ENCODE peak calls at places on chromosome 14, in six cellular contexts. One of them, this sample, is unnamed.

GRCh38 chr14:99819514-99819913 is 26.3 kb downstream of the EML1 start:
- DNase-seq in neuronal stem cell: no peak
- DNase-seq in H9: peak; percentile 66
- DNase-seq in IMR-90: no peak
- DNase-seq in H1: no peak
- DNase-seq in mesenchymal stem cell: no peak
- DNase-seq in this sample: no peak

GRCh38 chr14:54189358-54190354 is 207.2 kb upstream of the CDKN3 start:
- DNase-seq in neuronal stem cell: no peak
- DNase-seq in H9: no peak
- DNase-seq in IMR-90: peak; percentile 83
- DNase-seq in H1: no peak
- DNase-seq in mesenchymal stem cell: peak; percentile 72
- DNase-seq in this sample: no peak

GRCh38 chr14:95291859-95292542 is 27.7 kb downstream of the CLMN start:
- DNase-seq in neuronal stem cell: no peak
- DNase-seq in H9: peak; percentile 18
- DNase-seq in IMR-90: peak; percentile 21
- DNase-seq in H1: no peak
- DNase-seq in mesenchymal stem cell: peak; percentile 43
- DNase-seq in this sample: no peak

GRCh38 chr14:73339846-73340565 is 102.7 kb downstream of the PAPLN start:
- DNase-seq in neuronal stem cell: no peak
- DNase-seq in H9: no peak
- DNase-seq in IMR-90: no peak
- DNase-seq in H1: no peak
- DNase-seq in mesenchymal stem cell: no peak
- DNase-seq in this sample: no peak

GRCh38 chr14:101173698-101174521 is 270.4 kb upstream of the RTL1 start:
- DNase-seq in neuronal stem cell: no peak
- DNase-seq in H9: no peak
- DNase-seq in IMR-90: no peak
- DNase-seq in H1: no peak
- DNase-seq in mesenchymal stem cell: no peak
- DNase-seq in this sample: no peak

GRCh38 chr14:88078525-88078924 is 73.6 kb downstream of the GPR65 start:
- DNase-seq in neuronal stem cell: no peak
- DNase-seq in H9: no peak
- DNase-seq in IMR-90: no peak
- DNase-seq in H1: no peak
- DNase-seq in mesenchymal stem cell: no peak
- DNase-seq in this sample: no peak

GRCh38 chr14:75640876-75641275 is 19.8 kb downstream of the ERG28 start:
- DNase-seq in neuronal stem cell: no peak
- DNase-seq in H9: no peak
- DNase-seq in IMR-90: no peak
- DNase-seq in H1: no peak
- DNase-seq in mesenchymal stem cell: no peak
- DNase-seq in this sample: peak; percentile 90

GRCh38 chr14:104941508-104942365 is 17.1 kb downstream of the PLD4 start:
- DNase-seq in neuronal stem cell: no peak
- DNase-seq in H9: no peak
- DNase-seq in IMR-90: no peak
- DNase-seq in H1: no peak
- DNase-seq in mesenchymal stem cell: no peak
- DNase-seq in this sample: no peak

GRCh38 chr14:102603293-102603907 is 11.0 kb downstream of the RCOR1 start:
- DNase-seq in neuronal stem cell: no peak
- DNase-seq in H9: no peak
- DNase-seq in IMR-90: no peak
- DNase-seq in H1: no peak
- DNase-seq in mesenchymal stem cell: no peak
- DNase-seq in this sample: no peak

GRCh38 chr14:89477391-89477790 is 60.4 kb upstream of the FOXN3 start:
- DNase-seq in neuronal stem cell: no peak
- DNase-seq in H9: no peak
- DNase-seq in IMR-90: no peak
- DNase-seq in H1: no peak
- DNase-seq in mesenchymal stem cell: no peak
- DNase-seq in this sample: no peak

GRCh38 chr14:100239840-100240724 is 1.1 kb downstream of the YY1 start:
- DNase-seq in neuronal stem cell: peak; percentile 84
- DNase-seq in H9: peak; percentile 76
- DNase-seq in IMR-90: peak; percentile 95
- DNase-seq in H1: no peak
- DNase-seq in mesenchymal stem cell: peak; percentile 97
- DNase-seq in this sample: peak; percentile 97

GRCh38 chr14:82080319-82080718 is 546.7 kb upstream of the SEL1L start:
- DNase-seq in neuronal stem cell: no peak
- DNase-seq in H9: peak; percentile 58
- DNase-seq in IMR-90: no peak
- DNase-seq in H1: peak; percentile 34
- DNase-seq in mesenchymal stem cell: no peak
- DNase-seq in this sample: no peak

GRCh38 chr14:89292579-89293348 is 124.3 kb downstream of the FOXN3 start:
- DNase-seq in neuronal stem cell: no peak
- DNase-seq in H9: no peak
- DNase-seq in IMR-90: no peak
- DNase-seq in H1: no peak
- DNase-seq in mesenchymal stem cell: no peak
- DNase-seq in this sample: no peak

GRCh38 chr14:21044106-21044618 is 2.0 kb downstream of the RNASE7 start:
- DNase-seq in neuronal stem cell: no peak
- DNase-seq in H9: no peak
- DNase-seq in IMR-90: no peak
- DNase-seq in H1: no peak
- DNase-seq in mesenchymal stem cell: no peak
- DNase-seq in this sample: peak; percentile 59

GRCh38 chr14:96146131-96146771 is 58.4 kb upstream of the BDKRB2 start:
- DNase-seq in neuronal stem cell: no peak
- DNase-seq in H9: no peak
- DNase-seq in IMR-90: peak; percentile 70
- DNase-seq in H1: no peak
- DNase-seq in mesenchymal stem cell: peak; percentile 48
- DNase-seq in this sample: peak; percentile 46

GRCh38 chr14:68873379-68873778 is 80.5 kb upstream of the ZFP36L1 start:
- DNase-seq in neuronal stem cell: no peak
- DNase-seq in H9: no peak
- DNase-seq in IMR-90: no peak
- DNase-seq in H1: no peak
- DNase-seq in mesenchymal stem cell: no peak
- DNase-seq in this sample: peak; percentile 47

GRCh38 chr14:38202444-38203191 is 5.1 kb upstream of the SSTR1 start:
- DNase-seq in neuronal stem cell: no peak
- DNase-seq in H9: peak; percentile 86
- DNase-seq in IMR-90: no peak
- DNase-seq in H1: no peak
- DNase-seq in mesenchymal stem cell: no peak
- DNase-seq in this sample: no peak

GRCh38 chr14:98227000-98227726 is 1044.8 kb downstream of the BCL11B start:
- DNase-seq in neuronal stem cell: no peak
- DNase-seq in H9: no peak
- DNase-seq in IMR-90: no peak
- DNase-seq in H1: no peak
- DNase-seq in mesenchymal stem cell: no peak
- DNase-seq in this sample: no peak

GRCh38 chr14:69592923-69593677 is 18.3 kb upstream of the SUSD6 start:
- DNase-seq in neuronal stem cell: no peak
- DNase-seq in H9: no peak
- DNase-seq in IMR-90: peak; percentile 69
- DNase-seq in H1: no peak
- DNase-seq in mesenchymal stem cell: no peak
- DNase-seq in this sample: no peak

GRCh38 chr14:73209943-73210342 is 27.4 kb upstream of the PAPLN start:
- DNase-seq in neuronal stem cell: no peak
- DNase-seq in H9: no peak
- DNase-seq in IMR-90: peak; percentile 67
- DNase-seq in H1: no peak
- DNase-seq in mesenchymal stem cell: no peak
- DNase-seq in this sample: no peak

GRCh38 chr14:70888681-70889175 is 18.5 kb upstream of the PCNX1 start:
- DNase-seq in neuronal stem cell: no peak
- DNase-seq in H9: no peak
- DNase-seq in IMR-90: peak; percentile 70
- DNase-seq in H1: no peak
- DNase-seq in mesenchymal stem cell: peak; percentile 64
- DNase-seq in this sample: peak; percentile 87

GRCh38 chr14:51419685-51420084 is 179.6 kb downstream of the TMX1 start:
- DNase-seq in neuronal stem cell: no peak
- DNase-seq in H9: no peak
- DNase-seq in IMR-90: no peak
- DNase-seq in H1: no peak
- DNase-seq in mesenchymal stem cell: no peak
- DNase-seq in this sample: no peak

DNA sequence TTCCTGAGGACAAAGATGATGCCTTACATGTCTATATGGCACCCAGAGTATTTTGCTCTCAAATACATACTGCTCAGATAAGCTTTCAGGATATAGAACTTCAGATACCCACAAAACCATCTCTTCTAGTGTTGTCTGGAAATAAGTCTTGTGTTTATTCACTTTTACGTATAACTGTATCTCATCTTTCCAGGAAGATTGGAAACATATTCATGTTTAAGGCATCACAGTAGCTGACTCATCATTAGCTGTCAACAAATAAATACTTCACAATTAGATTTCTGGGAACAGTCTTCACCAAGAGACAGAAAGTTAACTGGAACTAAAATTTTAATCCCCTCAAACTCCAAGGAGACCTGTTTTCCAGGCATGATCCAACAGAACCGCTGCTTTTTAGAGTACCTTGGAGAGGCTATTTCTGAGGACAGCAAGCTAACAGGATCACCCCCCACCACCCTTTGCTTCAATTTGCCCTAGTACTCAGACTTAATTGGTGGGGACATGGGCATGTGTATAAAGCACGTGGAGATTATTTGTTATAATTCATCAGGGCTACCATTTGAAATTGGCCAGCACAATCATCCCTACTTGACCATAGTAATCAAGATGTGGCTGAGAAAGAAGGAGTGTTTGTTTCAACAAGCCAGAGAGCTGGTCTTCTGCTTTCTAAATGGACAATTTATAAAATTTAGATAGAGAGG is 129.3 kb upstream of the HIF1A start:
- DNase-seq in neuronal stem cell: no peak
- DNase-seq in H9: no peak
- DNase-seq in IMR-90: peak; percentile 97
- DNase-seq in H1: no peak
- DNase-seq in mesenchymal stem cell: peak; percentile 86
- DNase-seq in this sample: peak; percentile 31
- H3K4me1 ChIP-seq in neuronal stem cell: peaks cover 27% of the 10 kb centered on the region
- H3K4me1 ChIP-seq in H9: no peaks in the 10 kb centered on the region
- H3K4me1 ChIP-seq in IMR-90: peaks cover 70% of the 10 kb centered on the region
- H3K4me1 ChIP-seq in H1: peaks cover 22% of the 10 kb centered on the region
- H3K4me1 ChIP-seq in mesenchymal stem cell: peaks cover 45% of the 10 kb centered on the region
- H3K4me1 ChIP-seq in this sample: peaks cover 60% of the 10 kb centered on the region

DNA sequence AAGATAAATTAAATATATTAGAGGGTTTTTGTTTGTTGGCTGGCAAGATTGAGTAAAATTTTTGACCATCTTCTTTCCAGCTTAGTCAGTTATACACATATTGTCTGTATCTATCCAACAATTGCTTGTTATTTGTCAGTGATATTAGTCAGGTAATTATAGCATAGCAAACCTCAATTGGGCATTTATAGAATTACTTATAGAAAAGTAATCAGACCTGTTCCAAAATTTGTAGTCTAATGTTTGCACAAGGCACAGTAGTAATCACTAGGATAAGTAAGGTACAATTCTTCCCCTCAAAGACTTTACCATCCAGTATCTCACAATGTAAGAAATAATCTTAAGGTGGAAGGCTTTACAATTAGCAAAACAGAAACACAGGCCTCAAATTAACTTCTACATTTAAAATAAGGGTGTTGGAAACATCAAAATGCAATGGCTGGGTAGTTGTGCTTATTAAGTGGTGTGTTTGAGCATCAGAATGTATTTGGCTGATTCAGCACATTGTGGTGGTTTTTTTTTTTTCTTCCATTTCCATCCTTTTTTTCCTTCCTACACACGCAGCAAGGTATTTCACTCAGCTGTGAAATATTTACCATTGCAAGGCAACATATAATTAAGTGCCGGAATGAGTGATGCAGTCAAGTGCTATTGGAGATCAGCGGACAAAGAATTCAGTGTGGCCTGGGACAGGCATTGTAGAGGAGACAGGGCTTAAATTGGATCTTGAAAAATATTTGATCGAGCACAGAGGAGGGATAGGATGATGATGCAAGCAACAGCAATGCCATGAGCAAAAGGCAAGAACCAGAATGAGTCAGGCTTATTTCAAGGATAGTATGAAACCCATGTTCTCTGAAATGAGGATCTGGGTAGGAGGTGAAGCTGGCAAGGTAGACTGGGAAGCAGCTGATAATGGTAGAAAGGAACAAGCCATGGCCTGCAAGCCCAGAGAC is 178.2 kb downstream of the AKAP6 start:
- DNase-seq in neuronal stem cell: no peak
- DNase-seq in H9: no peak
- DNase-seq in IMR-90: peak; percentile 90
- DNase-seq in H1: no peak
- DNase-seq in mesenchymal stem cell: peak; percentile 59
- DNase-seq in this sample: peak; percentile 51
- H3K27ac ChIP-seq in neuronal stem cell: no peak overlapping the region
- H3K27ac ChIP-seq in H9: no peak overlapping the region
- H3K27ac ChIP-seq in IMR-90: peak overlapping the region; percentile 96
- H3K27ac ChIP-seq in H1: no peak overlapping the region
- H3K27ac ChIP-seq in mesenchymal stem cell: peak overlapping the region; percentile 72
- H3K27ac ChIP-seq in this sample: no peak overlapping the region

GRCh38 chr14:36048667-36049066 is 127.9 kb downstream of the PTCSC3 start:
- DNase-seq in neuronal stem cell: no peak
- DNase-seq in H9: no peak
- DNase-seq in IMR-90: no peak
- DNase-seq in H1: no peak
- DNase-seq in mesenchymal stem cell: no peak
- DNase-seq in this sample: no peak
- H3K14ac ChIP-seq in neuronal stem cell: no peak overlapping the region
- H3K14ac ChIP-seq in H9: no peak overlapping the region
- H3K14ac ChIP-seq in IMR-90: no peak overlapping the region
- H3K14ac ChIP-seq in H1: no peak overlapping the region
- H3K14ac ChIP-seq in mesenchymal stem cell: no peak overlapping the region
- H3K14ac ChIP-seq in this sample: no peak overlapping the region

DNA sequence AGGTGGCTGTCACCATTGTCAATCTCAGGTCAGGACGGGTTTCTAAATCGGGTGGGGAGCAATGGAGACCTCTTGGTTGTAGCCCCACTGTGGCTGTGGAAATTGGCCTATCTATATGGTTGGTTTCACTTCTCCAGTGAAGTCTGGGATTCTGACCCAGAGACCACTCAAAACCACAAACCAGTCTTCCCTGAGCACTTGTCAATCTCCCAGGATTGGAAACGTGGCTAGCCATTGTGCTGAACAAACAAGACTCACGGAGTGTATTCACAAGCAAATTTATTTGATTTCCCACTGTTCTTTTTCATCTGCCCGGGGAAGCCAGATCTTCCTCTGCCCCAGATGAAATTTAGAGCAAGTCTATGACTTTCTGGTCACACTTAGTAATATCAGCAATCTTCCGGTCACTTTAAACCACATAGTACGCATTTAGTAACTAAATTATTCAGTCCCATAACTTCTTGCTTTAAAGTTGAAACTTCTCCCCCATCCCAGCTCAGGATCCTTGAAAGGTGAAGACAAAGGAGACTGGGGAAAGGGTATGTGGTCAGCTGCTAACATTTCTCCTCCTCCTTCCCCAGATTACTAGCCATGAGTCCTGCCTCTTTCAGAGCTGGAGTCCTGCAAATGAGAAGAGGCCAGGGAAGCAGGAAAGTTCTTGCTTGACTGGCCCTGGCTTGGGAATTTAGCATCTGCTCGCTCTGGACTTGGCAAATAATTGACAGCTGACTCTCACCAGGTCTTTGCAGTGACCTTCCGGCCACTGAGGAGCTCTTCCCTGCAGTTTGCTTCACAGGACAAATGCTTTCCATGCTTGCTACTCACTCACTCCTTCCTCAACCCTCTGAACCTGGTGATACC is 123.2 kb upstream of the MAX start:
- DNase-seq in neuronal stem cell: no peak
- DNase-seq in H9: no peak
- DNase-seq in IMR-90: no peak
- DNase-seq in H1: no peak
- DNase-seq in mesenchymal stem cell: no peak
- DNase-seq in this sample: peak; percentile 65
- H3K4me1 ChIP-seq in neuronal stem cell: peaks cover 25% of the 10 kb centered on the region
- H3K4me1 ChIP-seq in H9: peaks cover 11% of the 10 kb centered on the region
- H3K4me1 ChIP-seq in IMR-90: peaks cover 10% of the 10 kb centered on the region
- H3K4me1 ChIP-seq in H1: peaks cover 14% of the 10 kb centered on the region
- H3K4me1 ChIP-seq in mesenchymal stem cell: peaks cover 18% of the 10 kb centered on the region
- H3K4me1 ChIP-seq in this sample: peaks cover 37% of the 10 kb centered on the region

This sample was measured in trophoblast cell.